ENCODE peak calls at places on chromosome 11, in five cellular contexts. I is activated T-helper 9 cell treated with anti-CD3 and anti-CD28 coated beads, Interleukin-2, amount 50 U/mL, for 16 hours; R is AG08396; L is mucosa of gallbladder; J is COLO829. A is an unnamed sample.

GRCh38 chr11:102244681-102245409 is 72.4 kb upstream of the BIRC3 start:
- DNase-seq in I (no peak), R (peak), L (no peak), J (peak), A (no peak)

GRCh38 chr11:90134420-90135003 is at the start of gene NAALAD2:
- DNase-seq in I (no peak), R (peak), L (no peak), J (no peak), A (no peak)

GRCh38 chr11:64529559-64530520 is 61.2 kb upstream of the SLC22A12 start:
- DNase-seq in I (no peak), R (no peak), L (no peak), J (no peak), A (no peak)

GRCh38 chr11:96219981-96220623 is 122.9 kb downstream of the MAML2 start:
- DNase-seq in I (no peak), R (no peak), L (no peak), J (no peak), A (no peak)

GRCh38 chr11:1966531-1966930 is 19.4 kb downstream of the MRPL23 start:
- DNase-seq in I (no peak), R (no peak), L (no peak), J (no peak), A (no peak)

GRCh38 chr11:91248199-91248807 is 976.3 kb upstream of the FAT3 start:
- DNase-seq in I (no peak), R (no peak), L (no peak), J (no peak), A (peak)

GRCh38 chr11:112216591-112217105 is 9.6 kb upstream of the PTS start:
- DNase-seq in I (no peak), R (peak), L (no peak), J (no peak), A (peak)

GRCh38 chr11:66015094-66015881 is 3.5 kb downstream of the CST6 start:
- DNase-seq in I (no peak), R (no peak), L (no peak), J (no peak), A (no peak)

GRCh38 chr11:13963949-13964770 is 1.6 kb downstream of the SPON1 start:
- DNase-seq in I (no peak), R (peak), L (peak), J (no peak), A (peak)

GRCh38 chr11:44766972-44767278 is 40.2 kb downstream of the TSPAN18 start:
- DNase-seq in I (no peak), R (no peak), L (no peak), J (no peak), A (no peak)

GRCh38 chr11:134558916-134559616 is 147.0 kb upstream of the B3GAT1 start:
- DNase-seq in I (no peak), R (no peak), L (no peak), J (no peak), A (no peak)

GRCh38 chr11:116986521-116987105 is 111.6 kb downstream of the SIK3 start:
- DNase-seq in I (no peak), R (peak), L (no peak), J (no peak), A (peak)

GRCh38 chr11:58832246-58832645 is 12.3 kb downstream of the GLYATL2 start:
- DNase-seq in I (no peak), R (no peak), L (no peak), J (no peak), A (peak)

GRCh38 chr11:66012371-66012945 is 650 bp downstream of the CST6 start:
- DNase-seq in I (no peak), R (no peak), L (no peak), J (no peak), A (no peak)

GRCh38 chr11:70517203-70517602 is 118.9 kb downstream of the CTTN start:
- DNase-seq in I (no peak), R (no peak), L (no peak), J (no peak), A (no peak)

GRCh38 chr11:36292311-36292722 is 3.1 kb upstream of the COMMD9 start:
- DNase-seq in I (no peak), R (peak), L (no peak), J (peak), A (peak)

GRCh38 chr11:70142171-70142875 is 60.8 kb upstream of the FADD start:
- DNase-seq in I (no peak), R (no peak), L (no peak), J (no peak), A (peak)

GRCh38 chr11:129408865-129409444 is 33.3 kb downstream of the BARX2 start:
- DNase-seq in I (no peak), R (no peak), L (no peak), J (no peak), A (no peak)

GRCh38 chr11:66111158-66111557 is 41.1 kb downstream of the PACS1 start:
- DNase-seq in I (no peak), R (no peak), L (no peak), J (no peak), A (no peak)

GRCh38 chr11:124918950-124919349 is at the start of gene HEPN1:
- DNase-seq in I (no peak), R (no peak), L (no peak), J (no peak), A (no peak)

GRCh38 chr11:8289426-8290047 is 25.9 kb upstream of the LMO1 start:
- DNase-seq in I (no peak), R (no peak), L (no peak), J (no peak), A (no peak)

GRCh38 chr11:48052183-48053040 is 72.1 kb downstream of the PTPRJ start:
- DNase-seq in I (no peak), R (peak), L (peak), J (no peak), A (peak)

GRCh38 chr11:88175004-88175706 is at the start of gene RAB38:
- DNase-seq in I (peak), R (peak), L (peak), J (peak), A (peak)

GRCh38 chr11:88475991-88476418 is 138.5 kb upstream of the CTSC start:
- DNase-seq in I (no peak), R (peak), L (no peak), J (no peak), A (no peak)

GRCh38 chr11:88146106-88146505 is 29.1 kb downstream of the RAB38 start:
- DNase-seq in I (no peak), R (no peak), L (no peak), J (no peak), A (no peak)

GRCh38 chr11:2776351-2777061 is 76.7 kb upstream of the KCNQ1OT1 start:
- DNase-seq in I (no peak), R (no peak), L (peak), J (no peak), A (no peak)

GRCh38 chr11:130816516-130816915 is 99.8 kb downstream of the SNX19 start:
- DNase-seq in I (no peak), R (no peak), L (peak), J (no peak), A (peak)

GRCh38 chr11:1507381-1508140 is 21.0 kb upstream of the MOB2 start:
- DNase-seq in I (no peak), R (no peak), L (no peak), J (no peak), A (no peak)

GRCh38 chr11:11993814-11994213 is 14.6 kb downstream of the DKK3 start:
- DNase-seq in I (no peak), R (peak), L (no peak), J (peak), A (no peak)

A was measured in small intestine.